ENCODE peak calls at places on chromosomes 12 and 14, in nine cellular contexts. One of them, this sample, is unnamed.

GRCh38 chr12:54378791-54379400 is 5.6 kb downstream of the ZNF385A start:
- DNase-seq in kidney glomerular epithelial cell: no peak
- DNase-seq in fibroblast of lung: no peak
- DNase-seq in AG08395: peak; percentile 85
- DNase-seq in Calu3: peak; percentile 83
- DNase-seq in heart right ventricle: peak; percentile 83
- DNase-seq in HTR-8/SVneo: peak; percentile 78
- DNase-seq in astrocyte of the spinal cord: no peak
- DNase-seq in renal cortical epithelial cell: no peak
- DNase-seq in this sample: no peak

GRCh38 chr12:12017135-12017581 is 53.6 kb upstream of the BCL2L14 start:
- DNase-seq in kidney glomerular epithelial cell: no peak
- DNase-seq in fibroblast of lung: peak; percentile 18
- DNase-seq in AG08395: no peak
- DNase-seq in Calu3: no peak
- DNase-seq in heart right ventricle: no peak
- DNase-seq in HTR-8/SVneo: no peak
- DNase-seq in astrocyte of the spinal cord: no peak
- DNase-seq in renal cortical epithelial cell: no peak
- DNase-seq in this sample: no peak

GRCh38 chr12:114850853-114851252 is 166.9 kb upstream of the TBX3 start:
- DNase-seq in kidney glomerular epithelial cell: no peak
- DNase-seq in fibroblast of lung: no peak
- DNase-seq in AG08395: no peak
- DNase-seq in Calu3: no peak
- DNase-seq in heart right ventricle: no peak
- DNase-seq in HTR-8/SVneo: no peak
- DNase-seq in astrocyte of the spinal cord: no peak
- DNase-seq in renal cortical epithelial cell: no peak
- DNase-seq in this sample: no peak

GRCh38 chr12:59084758-59085383 is 164.6 kb upstream of the LRIG3 start:
- DNase-seq in kidney glomerular epithelial cell: peak; percentile 26
- DNase-seq in fibroblast of lung: peak; percentile 92
- DNase-seq in AG08395: peak; percentile 66
- DNase-seq in Calu3: no peak
- DNase-seq in heart right ventricle: no peak
- DNase-seq in HTR-8/SVneo: no peak
- DNase-seq in astrocyte of the spinal cord: peak; percentile 93
- DNase-seq in renal cortical epithelial cell: no peak
- DNase-seq in this sample: no peak

GRCh38 chr14:31505411-31505810 is 17.6 kb upstream of the GPR33 start:
- DNase-seq in kidney glomerular epithelial cell: peak; percentile 44
- DNase-seq in fibroblast of lung: peak; percentile 78
- DNase-seq in AG08395: peak; percentile 62
- DNase-seq in Calu3: no peak
- DNase-seq in heart right ventricle: no peak
- DNase-seq in HTR-8/SVneo: no peak
- DNase-seq in astrocyte of the spinal cord: peak; percentile 47
- DNase-seq in renal cortical epithelial cell: peak; percentile 19
- DNase-seq in this sample: no peak

GRCh38 chr12:107415834-107416233 is 269.8 kb upstream of the PWP1 start:
- DNase-seq in kidney glomerular epithelial cell: peak; percentile 97
- DNase-seq in fibroblast of lung: peak; percentile 95
- DNase-seq in AG08395: peak; percentile 88
- DNase-seq in Calu3: no peak
- DNase-seq in heart right ventricle: no peak
- DNase-seq in HTR-8/SVneo: no peak
- DNase-seq in astrocyte of the spinal cord: peak; percentile 30
- DNase-seq in renal cortical epithelial cell: peak; percentile 97
- DNase-seq in this sample: no peak

GRCh38 chr12:4621511-4621910 is 27.3 kb downstream of the AKAP3 start:
- DNase-seq in kidney glomerular epithelial cell: no peak
- DNase-seq in fibroblast of lung: no peak
- DNase-seq in AG08395: no peak
- DNase-seq in Calu3: no peak
- DNase-seq in heart right ventricle: no peak
- DNase-seq in HTR-8/SVneo: no peak
- DNase-seq in astrocyte of the spinal cord: no peak
- DNase-seq in renal cortical epithelial cell: no peak
- DNase-seq in this sample: no peak

GRCh38 chr12:14955876-14956811 is 5.3 kb downstream of the ARHGDIB start:
- DNase-seq in kidney glomerular epithelial cell: no peak
- DNase-seq in fibroblast of lung: no peak
- DNase-seq in AG08395: no peak
- DNase-seq in Calu3: no peak
- DNase-seq in heart right ventricle: no peak
- DNase-seq in HTR-8/SVneo: no peak
- DNase-seq in astrocyte of the spinal cord: no peak
- DNase-seq in renal cortical epithelial cell: no peak
- DNase-seq in this sample: no peak

GRCh38 chr12:132161046-132161781 is 17.0 kb downstream of the NOC4L start:
- DNase-seq in kidney glomerular epithelial cell: no peak
- DNase-seq in fibroblast of lung: peak; percentile 48
- DNase-seq in AG08395: no peak
- DNase-seq in Calu3: no peak
- DNase-seq in heart right ventricle: peak; percentile 4
- DNase-seq in HTR-8/SVneo: no peak
- DNase-seq in astrocyte of the spinal cord: peak; percentile 29
- DNase-seq in renal cortical epithelial cell: no peak
- DNase-seq in this sample: peak; percentile 78

GRCh38 chr12:118050972-118051910 is 9.7 kb downstream of the WSB2 start:
- DNase-seq in kidney glomerular epithelial cell: no peak
- DNase-seq in fibroblast of lung: no peak
- DNase-seq in AG08395: no peak
- DNase-seq in Calu3: no peak
- DNase-seq in heart right ventricle: no peak
- DNase-seq in HTR-8/SVneo: no peak
- DNase-seq in astrocyte of the spinal cord: no peak
- DNase-seq in renal cortical epithelial cell: no peak
- DNase-seq in this sample: no peak

GRCh38 chr12:113271466-113271852 is 50.2 kb downstream of the TPCN1 start:
- DNase-seq in kidney glomerular epithelial cell: peak; percentile 69
- DNase-seq in fibroblast of lung: peak; percentile 10
- DNase-seq in AG08395: no peak
- DNase-seq in Calu3: no peak
- DNase-seq in heart right ventricle: no peak
- DNase-seq in HTR-8/SVneo: no peak
- DNase-seq in astrocyte of the spinal cord: no peak
- DNase-seq in renal cortical epithelial cell: no peak
- DNase-seq in this sample: no peak

This sample was measured in A549.